ENCODE peak calls at places on chromosome 1, in six cellular contexts. One of them, this sample, is unnamed.

GRCh38 chr1:93585059-93585966 is 96.3 kb downstream of the BCAR3 start:
- DNase-seq in NCI-H1105: no peak
- DNase-seq in lung microvascular endothelial cell: no peak
- DNase-seq in Caco-2: peak
- DNase-seq in uterus: peak
- DNase-seq in anterior cingulate cortex: no peak
- DNase-seq in this sample: peak

GRCh38 chr1:152946248-152946647 is 758 bp upstream of the SPRR5 start:
- DNase-seq in NCI-H1105: no peak
- DNase-seq in lung microvascular endothelial cell: no peak
- DNase-seq in Caco-2: no peak
- DNase-seq in uterus: no peak
- DNase-seq in anterior cingulate cortex: no peak
- DNase-seq in this sample: no peak

GRCh38 chr1:171245458-171246064 is 2.7 kb upstream of the FMO1 start:
- DNase-seq in NCI-H1105: no peak
- DNase-seq in lung microvascular endothelial cell: peak
- DNase-seq in Caco-2: peak
- DNase-seq in uterus: no peak
- DNase-seq in anterior cingulate cortex: no peak
- DNase-seq in this sample: no peak

GRCh38 chr1:33375316-33375715 is 54.4 kb upstream of the A3GALT2 start:
- DNase-seq in NCI-H1105: no peak
- DNase-seq in lung microvascular endothelial cell: no peak
- DNase-seq in Caco-2: no peak
- DNase-seq in uterus: no peak
- DNase-seq in anterior cingulate cortex: no peak
- DNase-seq in this sample: no peak

GRCh38 chr1:30798389-30798951 is 40.9 kb upstream of the LAPTM5 start:
- DNase-seq in NCI-H1105: no peak
- DNase-seq in lung microvascular endothelial cell: no peak
- DNase-seq in Caco-2: no peak
- DNase-seq in uterus: no peak
- DNase-seq in anterior cingulate cortex: no peak
- DNase-seq in this sample: no peak

GRCh38 chr1:32992489-32993214 is 28.0 kb upstream of the RNF19B start:
- DNase-seq in NCI-H1105: no peak
- DNase-seq in lung microvascular endothelial cell: peak
- DNase-seq in Caco-2: peak
- DNase-seq in uterus: peak
- DNase-seq in anterior cingulate cortex: no peak
- DNase-seq in this sample: no peak

GRCh38 chr1:181990730-181991129 is 70.8 kb downstream of the ZNF648 start:
- DNase-seq in NCI-H1105: no peak
- DNase-seq in lung microvascular endothelial cell: no peak
- DNase-seq in Caco-2: no peak
- DNase-seq in uterus: no peak
- DNase-seq in anterior cingulate cortex: no peak
- DNase-seq in this sample: no peak

GRCh38 chr1:241462371-241462770 is 57.2 kb downstream of the FH start:
- DNase-seq in NCI-H1105: no peak
- DNase-seq in lung microvascular endothelial cell: no peak
- DNase-seq in Caco-2: no peak
- DNase-seq in uterus: no peak
- DNase-seq in anterior cingulate cortex: no peak
- DNase-seq in this sample: no peak

GRCh38 chr1:163107655-163108054 is 38.5 kb downstream of the RGS4 start:
- DNase-seq in NCI-H1105: no peak
- DNase-seq in lung microvascular endothelial cell: no peak
- DNase-seq in Caco-2: no peak
- DNase-seq in uterus: no peak
- DNase-seq in anterior cingulate cortex: no peak
- DNase-seq in this sample: no peak